ENCODE peak calls at places on chromosomes 2 and 18, in eight cellular contexts. P, N, J, B, K, T, F and C are unnamed samples.

GRCh38 chr2:46776687-46777327 is 138.8 kb downstream of the MCFD2 start:
- ATAC-seq in P (peak; percentile 48), F (peak; percentile 71), K (peak; percentile 77), J (no peak), N (peak; percentile 56), B (no peak), T (no peak), C (no peak)

GRCh38 chr2:119421304-119421703 is 10.3 kb upstream of the TMEM37 start:
- ATAC-seq in F (no peak), P (no peak), J (no peak), N (no peak), B (no peak), T (no peak), K (no peak), C (no peak)

GRCh38 chr2:68776124-68776523 is 41.5 kb downstream of the ARHGAP25 start:
- ATAC-seq in J (no peak), P (peak; percentile 13), T (no peak), F (no peak), N (peak; percentile 64), K (peak; percentile 3), B (no peak), C (no peak)

GRCh38 chr2:136034629-136035028 is 49.2 kb upstream of the DARS1 start:
- ATAC-seq in P (no peak), F (no peak), T (no peak), J (no peak), K (no peak), N (no peak), B (no peak), C (no peak)

GRCh38 chr18:23356915-23357421 is 96.1 kb upstream of the RIOK3 start:
- ATAC-seq in J (peak; percentile 24), N (peak; percentile 62), F (no peak), P (no peak), T (peak; percentile 61), K (peak; percentile 49), B (no peak), C (peak; percentile 63)

GRCh38 chr2:187542123-187542522 is 12.1 kb downstream of the TFPI start:
- ATAC-seq in T (no peak), P (no peak), F (no peak), K (no peak), N (no peak), B (no peak), J (no peak), C (no peak)

GRCh38 chr2:109352898-109353689 is 224.1 kb downstream of the SH3RF3 start:
- ATAC-seq in T (no peak), K (no peak), B (no peak), P (no peak), F (no peak), J (no peak), N (no peak), C (no peak)

GRCh38 chr2:46390036-46390435 is 89.3 kb upstream of the TMEM247 start:
- ATAC-seq in B (no peak), K (no peak), F (no peak), N (no peak), J (no peak), T (no peak), P (no peak), C (no peak)

GRCh38 chr2:191215205-191215604 is 30.0 kb upstream of the MYO1B start:
- ATAC-seq in T (no peak), B (no peak), J (no peak), P (no peak), F (no peak), K (no peak), N (no peak), C (no peak)

GRCh38 chr2:71303849-71304248 is 27.7 kb upstream of the ZNF638 start:
- ATAC-seq in P (no peak), F (no peak), T (no peak), B (no peak), J (no peak), N (no peak), K (no peak), C (no peak)

GRCh38 chr2:28357948-28358667 is 34.5 kb upstream of the FOSL2 start:
- ATAC-seq in F (no peak), J (no peak), K (no peak), P (no peak), T (no peak), N (no peak), B (no peak), C (no peak)

GRCh38 chr2:208573559-208573958 is 167.0 kb downstream of the PTH2R start:
- ATAC-seq in F (no peak), J (no peak), N (no peak), B (no peak), P (no peak), T (no peak), K (no peak), C (no peak)

GRCh38 chr2:64222351-64222750 is 78.1 kb upstream of the PELI1 start:
- ATAC-seq in J (peak; percentile 83), F (no peak), K (peak; percentile 69), P (no peak), B (no peak), N (no peak), T (no peak), C (peak; percentile 63)

GRCh38 chr2:11343626-11344341 is 652 bp downstream of the ROCK2 start:
- ATAC-seq in F (peak; percentile 13), B (peak; percentile 30), P (peak; percentile 37), K (peak; percentile 46), T (peak; percentile 13), N (peak; percentile 6), J (peak; percentile 54), C (no peak)

GRCh38 chr2:11344956-11345671 is 678 bp upstream of the ROCK2 start:
- ATAC-seq in P (peak; percentile 58), N (peak; percentile 57), F (peak; percentile 56), J (peak; percentile 46), B (peak; percentile 74), K (peak; percentile 38), T (peak; percentile 58), C (peak; percentile 75)

GRCh38 chr2:11343344-11343625 is 1.2 kb downstream of the ROCK2 start:
- ATAC-seq in N (no peak), J (peak; percentile 38), F (no peak), B (no peak), P (no peak), K (peak; percentile 8), T (no peak), C (no peak)

GRCh38 chr2:11346129-11346528 is 1.7 kb upstream of the ROCK2 start:
- ATAC-seq in B (no peak), P (no peak), K (no peak), N (no peak), J (no peak), T (no peak), F (no peak), C (no peak)

DNA sequence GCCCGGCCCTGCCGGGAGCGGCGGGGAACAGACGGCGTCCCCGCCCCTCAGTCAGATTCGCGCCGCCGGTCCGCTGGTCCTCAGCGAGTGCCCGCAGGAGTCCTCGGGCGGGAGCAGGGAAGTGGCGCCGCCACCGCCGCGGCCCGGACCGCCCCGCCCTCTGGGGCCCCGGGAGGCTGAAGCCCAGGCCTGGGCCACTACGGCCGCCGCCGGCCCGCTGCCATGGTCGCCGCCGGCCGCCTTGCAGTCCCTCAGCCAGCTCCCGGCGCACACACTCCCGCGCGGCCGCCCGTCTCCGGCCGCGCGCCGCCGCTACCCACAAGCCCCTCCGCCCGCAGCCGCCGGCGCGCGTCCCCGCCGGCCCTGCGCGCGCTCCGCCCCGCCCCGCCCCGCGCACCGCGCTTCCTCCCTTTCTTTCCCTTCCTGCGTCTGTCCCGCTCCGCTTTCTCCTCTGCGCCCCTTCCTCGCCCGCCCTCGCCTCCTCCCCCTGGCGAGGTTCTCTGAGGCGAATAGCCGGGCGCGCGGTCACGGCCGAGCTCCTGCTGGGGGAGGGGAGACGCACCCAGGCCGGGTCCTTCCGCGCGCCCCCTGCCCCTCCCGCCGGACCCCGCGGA is at the start of gene ROCK2:
- ATAC-seq in F (peak; percentile 73), T (peak; percentile 87), J (peak; percentile 86), B (peak; percentile 86), K (peak; percentile 65), P (peak; percentile 72), N (peak; percentile 80), C (peak; percentile 91)
- TF ChIP-seq POLR2A in F (peak; percentile 61), T (peak; percentile 69), J (no peak), B (peak; percentile 63), K (peak; percentile 71), P (peak; percentile 43), N (peak; percentile 60), C (peak; percentile 87)

GRCh38 chr2:105397959-105398521 is 811 bp downstream of the FHL2 start:
- ATAC-seq in F (no peak), B (no peak), T (peak; percentile 47), K (peak; percentile 59), P (no peak), J (peak; percentile 41), N (peak; percentile 9), C (peak; percentile 46)

GRCh38 chr2:105400138-105400540 is 1.3 kb upstream of the FHL2 start:
- ATAC-seq in B (no peak), J (peak; percentile 8), F (no peak), P (no peak), T (no peak), K (no peak), N (no peak), C (no peak)

GRCh38 chr2:105397025-105397722 is 1.7 kb downstream of the FHL2 start:
- ATAC-seq in K (no peak), J (no peak), P (no peak), T (no peak), B (no peak), F (peak; percentile 21), N (peak; percentile 1), C (no peak)

GRCh38 chr2:105399207-105399861 is 483 bp upstream of the FHL2 start:
- ATAC-seq in J (peak; percentile 16), B (no peak), T (no peak), P (no peak), N (no peak), F (no peak), K (no peak), C (peak; percentile 29)

DNA sequence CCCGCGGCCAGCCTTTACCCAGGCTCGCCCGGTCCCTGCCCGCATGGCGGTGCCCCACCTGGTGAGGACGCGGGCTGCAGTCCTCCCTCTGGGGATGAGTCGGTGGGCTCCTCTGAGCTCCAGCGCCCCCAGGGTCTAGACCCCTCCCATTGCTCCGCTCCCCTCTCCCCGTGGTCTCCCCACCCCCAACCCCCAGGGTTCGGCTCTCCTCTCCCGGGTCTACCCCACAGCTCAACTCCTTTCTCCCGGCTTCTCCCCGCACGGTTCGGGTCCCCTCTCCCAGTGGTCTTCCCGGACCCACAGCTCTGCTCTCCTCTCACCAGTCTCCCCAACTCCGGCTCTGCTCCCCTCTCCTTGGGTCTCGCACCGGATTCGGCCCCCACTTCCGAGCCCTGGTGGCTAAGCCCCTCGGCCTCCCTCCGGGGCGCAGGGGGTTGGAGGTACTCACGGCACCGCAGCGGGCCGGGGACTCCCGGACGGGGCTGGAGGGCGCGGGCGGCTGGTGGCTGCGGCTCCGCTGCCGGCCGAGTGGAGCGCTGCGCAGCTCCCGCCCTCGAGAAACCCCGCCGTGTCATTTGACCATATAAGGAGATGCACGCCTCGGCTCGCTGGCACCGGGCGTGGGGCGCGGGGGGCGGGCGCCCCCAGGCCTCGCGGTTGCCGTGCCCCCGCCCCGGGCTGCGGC is at the start of gene FHL2:
- ATAC-seq in K (peak; percentile 94), N (peak; percentile 88), T (peak; percentile 80), F (peak; percentile 81), B (peak; percentile 77), J (peak; percentile 58), P (peak; percentile 88), C (peak; percentile 94)
- TF ChIP-seq POLR2A in K (peak; percentile 95), N (peak; percentile 95), T (peak; percentile 43), F (peak; percentile 22), B (peak; percentile 19), J (no peak), P (peak; percentile 75), C (peak; percentile 56)

GRCh38 chr2:240136013-240136670 is at the start of gene COPS9:
- ATAC-seq in N (peak; percentile 98), P (peak; percentile 93), K (peak; percentile 99), F (peak; percentile 94), T (peak; percentile 97), B (peak; percentile 93), J (peak; percentile 98), C (peak; percentile 97)
- TF ChIP-seq POLR2A in N (peak; percentile 83), P (peak; percentile 85), K (peak; percentile 61), F (no peak), T (peak; percentile 67), B (peak; percentile 57), J (no peak), C (peak; percentile 64)

GRCh38 chr2:25215948-25216679 is 47.7 kb upstream of the POMC start:
- ATAC-seq in P (peak; percentile 80), B (peak; percentile 56), N (peak; percentile 58), F (no peak), J (peak; percentile 94), T (peak; percentile 85), K (peak; percentile 90), C (peak; percentile 82)
- TF ChIP-seq POLR2A in P (peak; percentile 65), B (no peak), N (no peak), F (no peak), J (no peak), T (peak; percentile 35), K (peak; percentile 37), C (no peak)